ENCODE peak calls at places on chromosomes 13 and 19, in five cellular contexts. Y is H4, Q is substantia nigra, I is WERI-Rb-1, T is anterior cingulate cortex. H is an unnamed sample.

GRCh38 chr13:59776924-59777690 is 386.6 kb downstream of the DIAPH3 start:
- DNase-seq in T (no peak), Q (no peak), I (no peak), Y (no peak), H (no peak)

GRCh38 chr19:6551607-6552450 is 21.0 kb downstream of the TNFSF9 start:
- DNase-seq in T (no peak), Y (no peak), I (peak; percentile 56), Q (no peak), H (no peak)

GRCh38 chr13:43865892-43866291 is 13.6 kb downstream of the CCDC122 start:
- DNase-seq in Y (peak; percentile 31), T (no peak), I (no peak), Q (no peak), H (no peak)

GRCh38 chr13:73656863-73657262 is 477.3 kb downstream of the KLF12 start:
- DNase-seq in I (no peak), Y (no peak), T (no peak), Q (no peak), H (no peak)

GRCh38 chr13:23715092-23715761 is 145.0 kb downstream of the TNFRSF19 start:
- DNase-seq in Q (no peak), I (peak; percentile 76), T (no peak), Y (no peak), H (no peak)

GRCh38 chr19:48023011-48023410 is 20.9 kb downstream of the CABP5 start:
- DNase-seq in Y (no peak), T (no peak), Q (no peak), I (no peak), H (no peak)

GRCh38 chr13:71979616-71980015 is 112.6 kb upstream of the DACH1 start:
- DNase-seq in I (peak; percentile 26), Q (no peak), Y (peak; percentile 9), T (no peak), H (no peak)

GRCh38 chr19:2665103-2665502 is 37.4 kb downstream of the GNG7 start:
- DNase-seq in Q (no peak), Y (no peak), I (no peak), T (no peak), H (no peak)

GRCh38 chr13:23615677-23616076 is 45.5 kb downstream of the TNFRSF19 start:
- DNase-seq in I (no peak), Y (no peak), Q (no peak), T (no peak), H (no peak)

GRCh38 chr13:94248454-94249233 is 230.8 kb downstream of the DCT start:
- DNase-seq in T (no peak), Y (no peak), I (no peak), Q (no peak), H (no peak)

GRCh38 chr13:112448621-112449544 is 72.7 kb downstream of the SPACA7 start:
- DNase-seq in Q (no peak), I (no peak), T (no peak), Y (no peak), H (no peak)

GRCh38 chr19:31119951-31120690 is 229.1 kb downstream of the TSHZ3 start:
- DNase-seq in T (no peak), Q (no peak), Y (no peak), I (no peak), H (no peak)

GRCh38 chr19:49469828-49470614 is 4.0 kb upstream of the FLT3LG start:
- DNase-seq in Q (no peak), I (no peak), Y (no peak), T (no peak), H (no peak)